ENCODE peak calls at places on chromosomes 16 and 17, in four cellular contexts. C is A549, Q is GM12878, I is HepG2. E is an unnamed sample.
A peak's percentile ranks its signal among the peaks of the same experiment; 100 is the strongest.

GRCh38 chr17:1120596-1121441 is 59.0 kb downstream of the ABR start:
- DNase-seq in C (no peak), Q (no peak), I (no peak), E (no peak)

GRCh38 chr16:83356266-83356665 is 451.5 kb upstream of the HSBP1 start:
- DNase-seq in C (peak; percentile 55), Q (no peak), I (peak; percentile 56), E (peak; percentile 43)

GRCh38 chr16:4679156-4679853 is 14.1 kb upstream of the NUDT16L1 start:
- DNase-seq in C (no peak), Q (no peak), I (peak; percentile 18), E (peak; percentile 61)

GRCh38 chr16:57235128-57236092 is 9.6 kb upstream of the ARL2BP start:
- DNase-seq in C (no peak), Q (no peak), I (peak; percentile 29), E (no peak)

GRCh38 chr17:2712300-2713043 is 908 bp upstream of the CLUH start:
- DNase-seq in C (no peak), Q (no peak), I (no peak), E (no peak)

GRCh38 chr17:78272181-78272913 is 40.9 kb downstream of the TMEM235 start:
- DNase-seq in C (peak; percentile 81), Q (no peak), I (no peak), E (peak; percentile 15)

GRCh38 chr17:36645358-36645757 is 44.0 kb downstream of the MRM1 start:
- DNase-seq in C (no peak), Q (no peak), I (no peak), E (no peak)

GRCh38 chr17:67819722-67820121 is 5.6 kb upstream of the BPTF start:
- DNase-seq in C (no peak), Q (no peak), I (no peak), E (no peak)

GRCh38 chr16:4136229-4136813 is 20.1 kb upstream of the ADCY9 start:
- DNase-seq in C (peak; percentile 47), Q (no peak), I (no peak), E (no peak)

GRCh38 chr16:46620265-46621005 is 744 bp downstream of the SHCBP1 start:
- DNase-seq in C (peak; percentile 7), Q (no peak), I (no peak), E (no peak)

GRCh38 chr17:2030779-2031163 is 818 bp downstream of the DPH1 start:
- DNase-seq in C (peak; percentile 92), Q (no peak), I (no peak), E (no peak)

GRCh38 chr17:39612291-39612894 is 4.7 kb upstream of the NEUROD2 start:
- DNase-seq in C (no peak), Q (no peak), I (no peak), E (no peak)

GRCh38 chr17:39617100-39617445 is 9.4 kb upstream of the NEUROD2 start:
- DNase-seq in C (no peak), Q (no peak), I (no peak), E (no peak)

GRCh38 chr17:39615434-39615833 is 7.7 kb upstream of the NEUROD2 start:
- DNase-seq in C (no peak), Q (no peak), I (no peak), E (no peak)

GRCh38 chr17:39612935-39613465 is 5.3 kb upstream of the NEUROD2 start:
- DNase-seq in C (no peak), Q (no peak), I (no peak), E (no peak)

DNA sequence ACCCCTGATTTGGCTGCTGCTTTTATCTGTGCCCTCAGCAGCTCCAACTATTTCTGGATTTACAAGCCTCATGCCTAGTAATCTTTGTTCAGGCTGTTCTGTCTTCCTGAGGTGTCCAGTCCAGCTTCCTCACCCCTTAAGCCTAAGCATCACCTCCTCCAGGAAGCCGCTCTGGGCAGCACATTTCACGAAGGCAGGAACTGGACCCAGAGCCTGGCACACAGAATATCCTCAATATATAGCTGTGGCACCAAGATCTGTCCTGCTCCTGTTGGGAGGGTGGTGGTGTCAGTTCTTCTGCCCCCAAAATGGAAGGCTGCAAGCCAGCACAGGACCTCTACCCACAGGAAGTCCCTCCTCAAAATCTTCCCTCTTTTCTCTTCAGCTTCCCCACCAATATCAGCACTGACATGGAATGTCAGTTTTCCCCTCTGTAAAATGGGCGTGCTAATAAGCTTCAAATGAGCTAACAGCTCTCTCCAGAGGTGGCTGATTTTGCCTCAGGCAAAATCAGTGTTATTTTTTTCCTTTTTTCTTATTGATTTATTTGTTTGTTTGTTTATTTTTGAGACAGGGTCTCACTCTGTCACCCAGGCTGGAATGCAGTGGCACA is 6.9 kb upstream of the NEUROD2 start:
- DNase-seq in C (no peak), Q (no peak), I (no peak), E (no peak)
- TF ChIP-seq PBX3 in C (no peak), Q (no peak), I (no peak), E (no peak)

GRCh38 chr16:81836279-81837054 is 57.4 kb downstream of the PLCG2 start:
- DNase-seq in C (no peak), Q (peak; percentile 71), I (no peak), E (no peak)
- TF ChIP-seq PBX3 in C (no peak), Q (no peak), I (no peak), E (no peak)

GRCh38 chr16:29849505-29849904 is 13.5 kb downstream of the CDIPT start:
- DNase-seq in C (no peak), Q (no peak), I (no peak), E (no peak)
- TF ChIP-seq PBX3 in C (no peak), Q (no peak), I (no peak), E (no peak)

GRCh38 chr16:61024180-61024900 is 1011.9 kb downstream of the CDH8 start:
- DNase-seq in C (no peak), Q (no peak), I (no peak), E (no peak)
- TF ChIP-seq PBX3 in C (no peak), Q (no peak), I (no peak), E (no peak)

GRCh38 chr16:82011199-82011641 is at the start of gene SDR42E1:
- DNase-seq in C (peak; percentile 70), Q (peak; percentile 13), I (no peak), E (no peak)
- TF ChIP-seq PBX3 in C (no peak), Q (no peak), I (no peak), E (no peak)

GRCh38 chr16:47916266-47916665 is 239.5 kb downstream of the ABCC12 start:
- DNase-seq in C (no peak), Q (no peak), I (no peak), E (no peak)
- TF ChIP-seq PBX3 in C (no peak), Q (no peak), I (no peak), E (no peak)

GRCh38 chr16:69482410-69482951 is 58.1 kb downstream of the CYB5B start:
- DNase-seq in C (no peak), Q (no peak), I (no peak), E (no peak)

GRCh38 chr16:69479806-69480205 is 55.4 kb downstream of the CYB5B start:
- DNase-seq in C (no peak), Q (no peak), I (no peak), E (no peak)

GRCh38 chr16:69483611-69484010 is 59.2 kb downstream of the CYB5B start:
- DNase-seq in C (no peak), Q (no peak), I (no peak), E (no peak)

GRCh38 chr16:69478685-69479084 is 54.3 kb downstream of the CYB5B start:
- DNase-seq in C (no peak), Q (no peak), I (no peak), E (no peak)

DNA sequence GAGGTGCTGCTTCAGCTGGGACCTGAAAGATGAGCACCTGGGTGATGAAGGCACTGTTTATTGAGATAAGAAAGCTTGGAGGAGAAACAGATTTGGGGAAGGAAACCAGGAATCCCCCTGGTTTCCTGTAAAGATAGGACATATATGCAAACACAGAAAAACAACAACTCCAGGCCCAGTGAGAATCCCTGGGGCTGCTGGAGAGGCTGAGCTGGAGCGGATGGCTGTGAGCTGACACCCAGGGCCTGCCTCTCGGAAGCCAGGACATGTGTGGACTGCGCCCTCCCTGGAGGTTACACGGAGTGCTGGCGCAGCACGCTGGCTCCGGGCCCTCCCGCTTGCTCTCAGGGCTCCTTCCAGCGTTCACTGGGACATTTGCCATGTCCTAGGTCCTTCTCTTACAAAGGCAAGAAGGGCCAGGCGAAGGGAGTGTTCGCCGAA is 57.5 kb downstream of the CYB5B start:
- DNase-seq in C (no peak), Q (no peak), I (no peak), E (no peak)
- TF ChIP-seq PBX3 in C (no peak), Q (no peak), I (no peak), E (no peak)